ENCODE peak calls at places on chromosome 1, in six cellular contexts. One of them, this sample, is unnamed.

GRCh38 chr1:206635983-206636354 is 633 bp downstream of the DYRK3 start:
- DNase-seq in COR-L47: no peak
- DNase-seq in left cardiac atrium: no peak
- DNase-seq in stimulated activated CD4-positive, alpha-beta T cell treated with anti-CD3 and anti-CD28 coated beads, Interleukin-12 subunit alpha, Interleukin-12 subunit beta, amount 100 ng/mL, for 48 hours: no peak
- DNase-seq in astrocyte of the cerebellum: no peak
- DNase-seq in NCI-H526 treated with DMSO at 0.1 percent for 48 hours: no peak
- DNase-seq in this sample: no peak

GRCh38 chr1:30679976-30680305 is 43.4 kb downstream of the MATN1 start:
- DNase-seq in COR-L47: no peak
- DNase-seq in left cardiac atrium: no peak
- DNase-seq in stimulated activated CD4-positive, alpha-beta T cell treated with anti-CD3 and anti-CD28 coated beads, Interleukin-12 subunit alpha, Interleukin-12 subunit beta, amount 100 ng/mL, for 48 hours: no peak
- DNase-seq in astrocyte of the cerebellum: no peak
- DNase-seq in NCI-H526 treated with DMSO at 0.1 percent for 48 hours: no peak
- DNase-seq in this sample: no peak

GRCh38 chr1:222301653-222302052 is 246.3 kb downstream of the HHIPL2 start:
- DNase-seq in COR-L47: no peak
- DNase-seq in left cardiac atrium: no peak
- DNase-seq in stimulated activated CD4-positive, alpha-beta T cell treated with anti-CD3 and anti-CD28 coated beads, Interleukin-12 subunit alpha, Interleukin-12 subunit beta, amount 100 ng/mL, for 48 hours: no peak
- DNase-seq in astrocyte of the cerebellum: no peak
- DNase-seq in NCI-H526 treated with DMSO at 0.1 percent for 48 hours: no peak
- DNase-seq in this sample: no peak

GRCh38 chr1:109824349-109825115 is 60.8 kb upstream of the EPS8L3 start:
- DNase-seq in COR-L47: no peak
- DNase-seq in left cardiac atrium: no peak
- DNase-seq in stimulated activated CD4-positive, alpha-beta T cell treated with anti-CD3 and anti-CD28 coated beads, Interleukin-12 subunit alpha, Interleukin-12 subunit beta, amount 100 ng/mL, for 48 hours: no peak
- DNase-seq in astrocyte of the cerebellum: no peak
- DNase-seq in NCI-H526 treated with DMSO at 0.1 percent for 48 hours: no peak
- DNase-seq in this sample: no peak

GRCh38 chr1:238232036-238232744 is 341.5 kb upstream of the ZP4 start:
- DNase-seq in COR-L47: no peak
- DNase-seq in left cardiac atrium: no peak
- DNase-seq in stimulated activated CD4-positive, alpha-beta T cell treated with anti-CD3 and anti-CD28 coated beads, Interleukin-12 subunit alpha, Interleukin-12 subunit beta, amount 100 ng/mL, for 48 hours: no peak
- DNase-seq in astrocyte of the cerebellum: no peak
- DNase-seq in NCI-H526 treated with DMSO at 0.1 percent for 48 hours: no peak
- DNase-seq in this sample: no peak

GRCh38 chr1:73637275-73637674 is 560.7 kb downstream of the LRRIQ3 start:
- DNase-seq in COR-L47: no peak
- DNase-seq in left cardiac atrium: no peak
- DNase-seq in stimulated activated CD4-positive, alpha-beta T cell treated with anti-CD3 and anti-CD28 coated beads, Interleukin-12 subunit alpha, Interleukin-12 subunit beta, amount 100 ng/mL, for 48 hours: no peak
- DNase-seq in astrocyte of the cerebellum: no peak
- DNase-seq in NCI-H526 treated with DMSO at 0.1 percent for 48 hours: no peak
- DNase-seq in this sample: no peak

GRCh38 chr1:229271448-229272120 is 673 bp downstream of the RAB4A start:
- DNase-seq in COR-L47: no peak
- DNase-seq in left cardiac atrium: no peak
- DNase-seq in stimulated activated CD4-positive, alpha-beta T cell treated with anti-CD3 and anti-CD28 coated beads, Interleukin-12 subunit alpha, Interleukin-12 subunit beta, amount 100 ng/mL, for 48 hours: no peak
- DNase-seq in astrocyte of the cerebellum: no peak
- DNase-seq in NCI-H526 treated with DMSO at 0.1 percent for 48 hours: peak
- DNase-seq in this sample: no peak

GRCh38 chr1:2229032-2229920 is 1.2 kb downstream of the SKI start:
- DNase-seq in COR-L47: no peak
- DNase-seq in left cardiac atrium: peak
- DNase-seq in stimulated activated CD4-positive, alpha-beta T cell treated with anti-CD3 and anti-CD28 coated beads, Interleukin-12 subunit alpha, Interleukin-12 subunit beta, amount 100 ng/mL, for 48 hours: peak
- DNase-seq in astrocyte of the cerebellum: no peak
- DNase-seq in NCI-H526 treated with DMSO at 0.1 percent for 48 hours: peak
- DNase-seq in this sample: no peak

GRCh38 chr1:98333406-98333805 is 328.1 kb upstream of the SNX7 start:
- DNase-seq in COR-L47: no peak
- DNase-seq in left cardiac atrium: no peak
- DNase-seq in stimulated activated CD4-positive, alpha-beta T cell treated with anti-CD3 and anti-CD28 coated beads, Interleukin-12 subunit alpha, Interleukin-12 subunit beta, amount 100 ng/mL, for 48 hours: no peak
- DNase-seq in astrocyte of the cerebellum: no peak
- DNase-seq in NCI-H526 treated with DMSO at 0.1 percent for 48 hours: no peak
- DNase-seq in this sample: no peak

GRCh38 chr1:170360601-170361000 is 171.4 kb upstream of the GORAB start:
- DNase-seq in COR-L47: no peak
- DNase-seq in left cardiac atrium: no peak
- DNase-seq in stimulated activated CD4-positive, alpha-beta T cell treated with anti-CD3 and anti-CD28 coated beads, Interleukin-12 subunit alpha, Interleukin-12 subunit beta, amount 100 ng/mL, for 48 hours: no peak
- DNase-seq in astrocyte of the cerebellum: no peak
- DNase-seq in NCI-H526 treated with DMSO at 0.1 percent for 48 hours: no peak
- DNase-seq in this sample: no peak

GRCh38 chr1:114009393-114009792 is 30.1 kb downstream of the OLFML3 start:
- DNase-seq in COR-L47: no peak
- DNase-seq in left cardiac atrium: no peak
- DNase-seq in stimulated activated CD4-positive, alpha-beta T cell treated with anti-CD3 and anti-CD28 coated beads, Interleukin-12 subunit alpha, Interleukin-12 subunit beta, amount 100 ng/mL, for 48 hours: no peak
- DNase-seq in astrocyte of the cerebellum: peak
- DNase-seq in NCI-H526 treated with DMSO at 0.1 percent for 48 hours: no peak
- DNase-seq in this sample: no peak

GRCh38 chr1:77825356-77825709 is 45.9 kb downstream of the MIGA1 start:
- DNase-seq in COR-L47: peak
- DNase-seq in left cardiac atrium: no peak
- DNase-seq in stimulated activated CD4-positive, alpha-beta T cell treated with anti-CD3 and anti-CD28 coated beads, Interleukin-12 subunit alpha, Interleukin-12 subunit beta, amount 100 ng/mL, for 48 hours: no peak
- DNase-seq in astrocyte of the cerebellum: peak
- DNase-seq in NCI-H526 treated with DMSO at 0.1 percent for 48 hours: peak
- DNase-seq in this sample: no peak

GRCh38 chr1:18362150-18362549 is 118.6 kb upstream of the KLHDC7A start:
- DNase-seq in COR-L47: no peak
- DNase-seq in left cardiac atrium: no peak
- DNase-seq in stimulated activated CD4-positive, alpha-beta T cell treated with anti-CD3 and anti-CD28 coated beads, Interleukin-12 subunit alpha, Interleukin-12 subunit beta, amount 100 ng/mL, for 48 hours: no peak
- DNase-seq in astrocyte of the cerebellum: no peak
- DNase-seq in NCI-H526 treated with DMSO at 0.1 percent for 48 hours: no peak
- DNase-seq in this sample: no peak

GRCh38 chr1:112808861-112809684 is 93.9 kb upstream of the PPM1J start:
- DNase-seq in COR-L47: peak
- DNase-seq in left cardiac atrium: peak
- DNase-seq in stimulated activated CD4-positive, alpha-beta T cell treated with anti-CD3 and anti-CD28 coated beads, Interleukin-12 subunit alpha, Interleukin-12 subunit beta, amount 100 ng/mL, for 48 hours: peak
- DNase-seq in astrocyte of the cerebellum: no peak
- DNase-seq in NCI-H526 treated with DMSO at 0.1 percent for 48 hours: peak
- DNase-seq in this sample: peak

GRCh38 chr1:22163578-22163977 is 20.7 kb upstream of the WNT4 start:
- DNase-seq in COR-L47: no peak
- DNase-seq in left cardiac atrium: no peak
- DNase-seq in stimulated activated CD4-positive, alpha-beta T cell treated with anti-CD3 and anti-CD28 coated beads, Interleukin-12 subunit alpha, Interleukin-12 subunit beta, amount 100 ng/mL, for 48 hours: no peak
- DNase-seq in astrocyte of the cerebellum: no peak
- DNase-seq in NCI-H526 treated with DMSO at 0.1 percent for 48 hours: no peak
- DNase-seq in this sample: no peak

GRCh38 chr1:6412896-6413295 is 6.8 kb downstream of the HES2 start:
- DNase-seq in COR-L47: peak
- DNase-seq in left cardiac atrium: no peak
- DNase-seq in stimulated activated CD4-positive, alpha-beta T cell treated with anti-CD3 and anti-CD28 coated beads, Interleukin-12 subunit alpha, Interleukin-12 subunit beta, amount 100 ng/mL, for 48 hours: no peak
- DNase-seq in astrocyte of the cerebellum: no peak
- DNase-seq in NCI-H526 treated with DMSO at 0.1 percent for 48 hours: no peak
- DNase-seq in this sample: no peak

GRCh38 chr1:91099746-91100621 is 78.1 kb upstream of the ZNF644 start:
- DNase-seq in COR-L47: no peak
- DNase-seq in left cardiac atrium: no peak
- DNase-seq in stimulated activated CD4-positive, alpha-beta T cell treated with anti-CD3 and anti-CD28 coated beads, Interleukin-12 subunit alpha, Interleukin-12 subunit beta, amount 100 ng/mL, for 48 hours: no peak
- DNase-seq in astrocyte of the cerebellum: no peak
- DNase-seq in NCI-H526 treated with DMSO at 0.1 percent for 48 hours: no peak
- DNase-seq in this sample: no peak

GRCh38 chr1:173669491-173669941 is at the start of gene ANKRD45:
- DNase-seq in COR-L47: peak
- DNase-seq in left cardiac atrium: peak
- DNase-seq in stimulated activated CD4-positive, alpha-beta T cell treated with anti-CD3 and anti-CD28 coated beads, Interleukin-12 subunit alpha, Interleukin-12 subunit beta, amount 100 ng/mL, for 48 hours: no peak
- DNase-seq in astrocyte of the cerebellum: peak
- DNase-seq in NCI-H526 treated with DMSO at 0.1 percent for 48 hours: peak
- DNase-seq in this sample: peak

This sample was measured in stimulated activated naive B cell treated with anti-CD40 and anti-IgM and Interleukin-4, amounts not matched to agents 10 μg/mL and 1 μg/mL and 100 μg/mL, for 72 hours.